ENCODE peak calls at places on chromosome 12, in six cellular contexts. I, Q, H, E, D and Z are unnamed samples.

GRCh38 chr12:54420766-54421144 is 1.7 kb upstream of the ITGA5 start:
- DNase-seq in H (no peak), I (no peak), E (no peak), D (no peak), Q (no peak), Z (no peak)

GRCh38 chr12:93352321-93352720 is 25.4 kb upstream of the NUDT4 start:
- DNase-seq in Q (no peak), E (no peak), D (no peak), H (no peak), I (no peak), Z (no peak)

GRCh38 chr12:50635356-50635755 is 128.5 kb upstream of the ATF1 start:
- DNase-seq in I (no peak), E (no peak), H (no peak), Q (no peak), D (no peak), Z (no peak)

GRCh38 chr12:19710811-19711793 is 271.8 kb downstream of the AEBP2 start:
- DNase-seq in I (peak; percentile 63), E (no peak), H (peak; percentile 1), Q (no peak), D (no peak), Z (no peak)

GRCh38 chr12:49233842-49234526 is 30.9 kb upstream of the TUBA1C start:
- DNase-seq in D (peak; percentile 43), I (no peak), H (no peak), E (peak; percentile 35), Q (no peak), Z (no peak)

GRCh38 chr12:5537771-5538170 is 105.9 kb downstream of the NTF3 start:
- DNase-seq in D (no peak), Q (no peak), I (no peak), H (no peak), E (no peak), Z (no peak)

GRCh38 chr12:124413915-124414314 is 119.0 kb downstream of the RFLNA start:
- DNase-seq in E (no peak), Q (no peak), H (no peak), I (no peak), D (no peak), Z (no peak)

GRCh38 chr12:106220561-106220960 is 27.3 kb downstream of the CKAP4 start:
- DNase-seq in E (no peak), I (no peak), D (no peak), H (no peak), Q (no peak), Z (no peak)

GRCh38 chr12:55831407-55831880 is 2.1 kb upstream of the DNAJC14 start:
- DNase-seq in H (no peak), I (no peak), Q (no peak), E (no peak), D (no peak), Z (peak; percentile 29)

GRCh38 chr12:3681595-3681921 is 71.4 kb downstream of the CRACR2A start:
- DNase-seq in Q (no peak), I (no peak), E (no peak), H (no peak), D (no peak), Z (no peak)

GRCh38 chr12:75933136-75933535 is 98.4 kb downstream of the PHLDA1 start:
- DNase-seq in I (peak; percentile 89), Q (peak; percentile 96), H (no peak), D (no peak), E (no peak), Z (no peak)

GRCh38 chr12:114025935-114026334 is 59.8 kb upstream of the RBM19 start:
- DNase-seq in Q (no peak), H (no peak), I (no peak), E (no peak), D (no peak), Z (no peak)

GRCh38 chr12:25723921-25724491 is 170.9 kb upstream of the LMNTD1 start:
- DNase-seq in D (no peak), H (no peak), E (no peak), I (no peak), Q (no peak), Z (no peak)

GRCh38 chr12:57240069-57240921 is 10.7 kb downstream of the STAC3 start:
- DNase-seq in D (peak; percentile 75), E (no peak), H (no peak), Q (peak; percentile 60), I (peak; percentile 65), Z (peak; percentile 80)

GRCh38 chr12:71046215-71046614 is 111.6 kb downstream of the TSPAN8 start:
- DNase-seq in Q (peak; percentile 2), D (no peak), I (peak; percentile 20), E (no peak), H (no peak), Z (no peak)

GRCh38 chr12:52090291-52090690 is 10.8 kb downstream of the SMIM41 start:
- DNase-seq in E (no peak), I (no peak), Q (no peak), H (no peak), D (no peak), Z (peak; percentile 8)

GRCh38 chr12:118355838-118356237 is 16.9 kb downstream of the TAOK3 start:
- DNase-seq in E (no peak), I (no peak), D (no peak), Q (no peak), H (no peak), Z (no peak)

GRCh38 chr12:50992814-50993213 is 33.4 kb downstream of the SLC11A2 start:
- DNase-seq in D (no peak), Q (peak; percentile 43), I (no peak), E (no peak), H (no peak), Z (no peak)

DNA sequence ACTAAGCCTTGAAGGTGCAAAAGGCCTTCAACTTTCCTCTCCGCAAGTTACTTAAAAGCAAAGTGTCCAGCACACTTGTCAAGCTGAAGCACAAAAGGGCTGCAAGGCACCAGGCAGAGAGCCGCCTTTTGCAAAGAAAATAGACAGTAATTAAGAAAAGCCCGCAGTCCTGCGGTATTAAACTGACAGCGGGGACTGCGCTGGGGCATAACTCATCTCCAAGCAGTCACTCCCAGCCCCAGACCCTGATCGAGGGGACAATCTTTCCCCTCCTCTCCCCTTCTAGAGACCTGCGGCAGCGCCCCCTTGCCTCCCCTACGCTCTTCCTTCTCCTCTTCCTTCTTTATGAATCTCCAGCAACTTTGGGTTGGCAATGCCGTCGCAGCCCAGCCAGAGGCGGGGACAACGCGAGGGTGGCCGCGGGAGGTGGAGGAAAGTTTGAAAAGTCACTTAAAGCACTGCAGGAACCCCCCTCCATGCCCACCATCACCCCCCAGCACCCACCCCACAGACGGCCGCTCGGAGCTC is 200.9 kb upstream of the CAND1 start:
- DNase-seq in Q (no peak), D (no peak), H (no peak), I (peak; percentile 29), E (no peak), Z (peak; percentile 11)
- TF ChIP-seq SMC3 in Q (no peak), D (no peak), H (no peak), I (no peak), E (no peak), Z (no peak)

GRCh38 chr12:553216-554000 is 93.7 kb downstream of the B4GALNT3 start:
- DNase-seq in D (no peak), E (no peak), Q (no peak), H (no peak), I (no peak), Z (no peak)
- TF ChIP-seq SMC3 in D (no peak), E (no peak), Q (no peak), H (no peak), I (no peak), Z (no peak)

DNA sequence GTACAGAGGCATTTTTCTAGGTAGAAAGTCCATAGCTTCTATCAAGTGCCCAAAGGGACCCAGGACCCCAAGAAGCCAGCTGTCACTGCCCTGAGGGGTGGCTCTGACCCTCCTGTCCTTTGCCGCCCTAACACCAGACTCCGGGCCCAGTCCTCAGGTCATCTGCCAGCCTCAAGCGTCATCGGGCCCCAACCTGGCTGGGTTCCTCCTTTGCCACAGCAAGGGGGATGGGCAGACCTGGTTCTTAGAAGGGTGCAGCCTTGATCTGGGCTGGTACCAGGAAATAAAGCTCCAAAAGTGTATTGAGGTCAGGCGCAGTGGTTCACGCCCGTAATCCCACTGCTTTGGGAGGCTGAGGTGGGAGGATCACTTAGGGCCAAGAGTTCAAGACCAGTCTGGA is 27.1 kb upstream of the FAM222A start:
- DNase-seq in Q (no peak), H (no peak), E (no peak), D (no peak), I (no peak), Z (no peak)
- TF ChIP-seq SMC3 in Q (no peak), H (no peak), E (no peak), D (no peak), I (no peak), Z (no peak)

DNA sequence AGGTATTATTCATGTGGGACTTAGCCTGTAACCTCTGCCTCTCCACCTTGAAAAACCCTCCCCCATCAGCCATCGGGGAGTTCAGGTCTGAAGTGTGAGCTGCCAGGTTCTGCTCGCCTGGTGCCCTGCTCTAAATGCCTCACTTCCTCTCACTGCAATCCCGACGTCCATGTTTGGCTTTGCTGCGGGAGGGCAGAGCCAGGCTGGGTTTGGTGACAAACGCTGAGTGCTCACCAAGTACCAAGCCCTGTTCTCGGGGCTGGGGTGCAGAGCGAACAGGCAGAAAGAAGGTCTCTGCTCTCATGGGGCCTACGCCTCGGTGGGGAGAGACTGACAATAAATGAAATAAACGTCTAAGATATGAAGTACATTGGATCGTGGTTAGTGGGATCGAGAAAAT is 2.1 kb upstream of the ADGRD1 start:
- DNase-seq in I (no peak), D (no peak), E (no peak), Q (no peak), H (no peak), Z (no peak)
- TF ChIP-seq SMC3 in I (no peak), D (no peak), E (no peak), Q (no peak), H (no peak), Z (no peak)

GRCh38 chr12:10018390-10018789 is 8.0 kb downstream of the CLEC12B start:
- DNase-seq in Q (peak; percentile 60), H (no peak), D (no peak), I (no peak), E (no peak), Z (no peak)

GRCh38 chr12:10021342-10021741 is 9.1 kb upstream of the CLEC9A start:
- DNase-seq in Q (no peak), I (no peak), H (no peak), D (no peak), E (no peak), Z (no peak)

GRCh38 chr12:10015450-10015849 is 5.0 kb downstream of the CLEC12B start:
- DNase-seq in Q (no peak), I (no peak), H (no peak), D (no peak), E (no peak), Z (no peak)

GRCh38 chr12:10012630-10013330 is 2.4 kb downstream of the CLEC12B start:
- DNase-seq in D (no peak), E (no peak), Q (no peak), H (no peak), I (no peak), Z (no peak)

GRCh38 chr12:10016881-10017280 is 6.5 kb downstream of the CLEC12B start:
- DNase-seq in I (peak; percentile 54), H (no peak), E (no peak), D (no peak), Q (no peak), Z (no peak)
- TF ChIP-seq SMC3 in I (no peak), H (no peak), E (no peak), D (no peak), Q (no peak), Z (no peak)